ENCODE peak calls at places on chromosomes 11 and 22, in five cellular contexts. M is HepG2, I is HCT116, W is SK-N-SH, K is K562. V is an unnamed sample.
A peak's percentile ranks its signal among the peaks of the same experiment; 100 is the strongest.

GRCh38 chr11:112321521-112322172 is 61.0 kb upstream of the PLET1 start:
- DNase-seq in K (no peak), I (peak; percentile 57), W (no peak), M (peak; percentile 23), V (peak; percentile 47)

GRCh38 chr11:88480217-88480616 is 142.7 kb upstream of the CTSC start:
- DNase-seq in K (no peak), M (no peak), I (no peak), W (no peak), V (no peak)

GRCh38 chr22:17159504-17159951 is 451 bp upstream of the HDHD5 start:
- DNase-seq in I (peak; percentile 54), W (no peak), K (no peak), M (no peak), V (no peak)

GRCh38 chr22:19204640-19205039 is 26.1 kb upstream of the SLC25A1 start:
- DNase-seq in M (no peak), W (no peak), I (no peak), K (no peak), V (no peak)

GRCh38 chr22:24698266-24698926 is 76.1 kb downstream of the PIWIL3 start:
- DNase-seq in I (no peak), K (no peak), M (no peak), W (no peak), V (no peak)

GRCh38 chr11:61699737-61700160 is 19.6 kb downstream of the DAGLA start:
- DNase-seq in I (no peak), W (no peak), M (no peak), K (no peak), V (no peak)

GRCh38 chr22:47647181-47647580 is 884.7 kb downstream of the TBC1D22A start:
- DNase-seq in W (no peak), M (no peak), I (no peak), K (no peak), V (no peak)

GRCh38 chr11:35138949-35139881 is at the start of gene CD44:
- DNase-seq in I (peak; percentile 73), M (no peak), K (peak; percentile 29), W (peak; percentile 74), V (no peak)

GRCh38 chr11:45802531-45803317 is 2.2 kb upstream of the SLC35C1 start:
- DNase-seq in W (no peak), M (no peak), K (no peak), I (no peak), V (no peak)

GRCh38 chr11:68040121-68040956 is 1.5 kb downstream of the TCIRG1 start:
- DNase-seq in K (peak; percentile 51), W (peak; percentile 86), I (no peak), M (peak; percentile 79), V (peak; percentile 21)

GRCh38 chr11:27456140-27456801 is 16.3 kb downstream of the LGR4 start:
- DNase-seq in W (no peak), I (no peak), M (peak; percentile 55), K (no peak), V (no peak)

GRCh38 chr11:119101367-119101758 is 290 bp downstream of the DPAGT1 start:
- DNase-seq in W (peak; percentile 47), I (no peak), M (peak; percentile 38), K (peak; percentile 55), V (no peak)

GRCh38 chr11:76612226-76612625 is 58.3 kb downstream of the LRRC32 start:
- DNase-seq in I (no peak), K (no peak), M (no peak), W (no peak), V (no peak)

GRCh38 chr11:21604564-21604963 is 588.3 kb upstream of the ANO5 start:
- DNase-seq in W (no peak), K (no peak), I (no peak), M (no peak), V (no peak)

GRCh38 chr22:17121235-17122195 is at the start of gene TMEM121B:
- DNase-seq in W (peak; percentile 95), K (peak; percentile 76), I (no peak), M (no peak), V (no peak)

GRCh38 chr11:126927628-126928027 is 72.9 kb downstream of the KIRREL3 start:
- DNase-seq in I (no peak), W (no peak), M (no peak), K (no peak), V (no peak)

GRCh38 chr11:839875-840617 is 2.3 kb downstream of the POLR2L start:
- DNase-seq in K (no peak), I (no peak), W (peak; percentile 56), M (no peak), V (no peak)

GRCh38 chr11:67298786-67299185 is 4.5 kb upstream of the SSH3 start:
- DNase-seq in I (no peak), W (no peak), K (no peak), M (no peak), V (no peak)

GRCh38 chr22:20020533-20021195 is at the start of gene TANGO2:
- DNase-seq in K (peak; percentile 100), M (peak; percentile 74), I (peak; percentile 68), W (peak; percentile 99), V (peak; percentile 37)

GRCh38 chr11:6544921-6545850 is 48.1 kb downstream of the DNHD1 start:
- DNase-seq in K (no peak), W (no peak), M (no peak), I (no peak), V (no peak)

GRCh38 chr11:114208371-114208770 is 87.8 kb upstream of the NNMT start:
- DNase-seq in I (no peak), W (no peak), M (no peak), K (no peak), V (no peak)

GRCh38 chr11:134360050-134360835 is 28.5 kb downstream of the GLB1L2 start:
- DNase-seq in I (peak; percentile 54), K (peak; percentile 88), W (peak; percentile 98), M (peak; percentile 65), V (no peak)

GRCh38 chr11:112029460-112029859 is 4.3 kb downstream of the DLAT start:
- DNase-seq in M (no peak), W (no peak), K (no peak), I (no peak), V (no peak)

DNA sequence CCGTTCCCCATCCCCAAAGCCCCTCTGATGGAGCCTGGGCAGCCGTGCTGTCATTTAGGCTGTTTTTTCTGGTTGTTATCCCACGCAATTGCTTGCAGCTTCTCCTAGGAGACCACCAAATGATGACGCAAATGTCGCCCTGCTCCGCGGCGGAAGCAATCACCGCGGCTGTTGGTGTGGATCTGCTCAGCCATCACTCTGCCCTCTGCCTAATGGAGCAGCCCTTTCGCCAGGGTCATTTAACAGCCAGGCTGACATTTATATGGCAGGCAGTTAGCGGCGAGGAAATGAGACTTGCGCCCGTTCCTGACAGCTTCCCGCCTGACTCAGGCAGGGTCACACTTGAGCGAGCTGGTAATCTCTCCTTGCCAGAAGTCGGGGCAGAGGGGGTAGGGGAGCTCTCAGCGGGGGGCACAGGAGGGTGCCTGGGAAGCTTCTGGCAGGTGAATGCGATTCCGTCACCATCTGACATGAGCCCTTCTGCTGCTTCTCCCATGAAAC is 97.9 kb upstream of the RTL6 start:
- DNase-seq in K (no peak), M (no peak), W (peak; percentile 44), I (no peak), V (no peak)
- TF ChIP-seq ZBTB33 in K (no peak), M (no peak), W (no peak), I (no peak), V (no peak)

GRCh38 chr22:21941921-21942320 is 10.7 kb downstream of the PPM1F start:
- DNase-seq in M (no peak), I (no peak), K (no peak), W (no peak), V (no peak)

GRCh38 chr22:21942407-21942895 is 10.2 kb downstream of the PPM1F start:
- DNase-seq in I (peak; percentile 44), W (no peak), K (no peak), M (no peak), V (no peak)

GRCh38 chr22:21938906-21939305 is 13.7 kb downstream of the PPM1F start:
- DNase-seq in W (no peak), K (no peak), M (no peak), I (no peak), V (no peak)

GRCh38 chr22:21939392-21940319 is 13.0 kb downstream of the PPM1F start:
- DNase-seq in M (no peak), K (no peak), W (no peak), I (no peak), V (no peak)

DNA sequence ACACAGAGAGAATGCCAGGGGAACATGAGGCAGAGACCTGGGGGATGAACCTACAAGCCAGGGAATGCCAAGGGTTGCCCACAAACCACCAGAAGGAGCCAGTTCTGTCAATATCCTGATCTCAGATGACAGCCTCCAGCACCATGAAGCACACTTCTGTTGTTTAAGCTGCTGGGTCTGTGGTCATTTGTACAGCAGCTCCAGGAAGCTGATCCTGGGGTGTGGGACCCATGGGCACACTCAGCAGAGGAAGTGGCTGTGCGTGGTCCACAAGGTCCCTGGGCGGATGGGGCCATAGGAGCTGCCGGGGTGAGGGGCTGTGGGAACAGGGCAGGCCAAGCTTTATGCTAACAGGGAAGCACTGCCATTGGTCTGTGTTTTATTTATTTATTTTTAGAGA is 12.1 kb downstream of the PPM1F start:
- DNase-seq in K (no peak), M (no peak), W (no peak), I (no peak), V (no peak)
- TF ChIP-seq ZBTB33 in K (no peak), M (no peak), W (no peak), I (no peak), V (no peak)

GRCh38 chr11:74777877-74778276 is 29.2 kb downstream of the RNF169 start:
- DNase-seq in M (no peak), I (no peak), K (no peak), W (no peak), V (no peak)
- TF ChIP-seq ZBTB33 in M (no peak), I (no peak), K (no peak), W (no peak), V (no peak)

GRCh38 chr22:37276771-37277170 is 5.5 kb upstream of the CYTH4 start:
- DNase-seq in I (no peak), K (peak; percentile 49), W (no peak), M (no peak), V (no peak)

GRCh38 chr22:37274380-37274862 is 7.9 kb upstream of the CYTH4 start:
- DNase-seq in W (no peak), M (no peak), K (no peak), I (no peak), V (no peak)

GRCh38 chr22:37275622-37276021 is 6.7 kb upstream of the CYTH4 start:
- DNase-seq in I (no peak), W (no peak), K (no peak), M (no peak), V (no peak)

GRCh38 chr22:37273846-37274225 is 8.5 kb upstream of the CYTH4 start:
- DNase-seq in I (no peak), M (no peak), K (no peak), W (no peak), V (no peak)

GRCh38 chr22:37275134-37275533 is 7.2 kb upstream of the CYTH4 start:
- DNase-seq in M (no peak), W (no peak), I (no peak), K (no peak), V (no peak)
- TF ChIP-seq ZBTB33 in M (no peak), W (no peak), I (no peak), K (no peak), V (no peak)

DNA sequence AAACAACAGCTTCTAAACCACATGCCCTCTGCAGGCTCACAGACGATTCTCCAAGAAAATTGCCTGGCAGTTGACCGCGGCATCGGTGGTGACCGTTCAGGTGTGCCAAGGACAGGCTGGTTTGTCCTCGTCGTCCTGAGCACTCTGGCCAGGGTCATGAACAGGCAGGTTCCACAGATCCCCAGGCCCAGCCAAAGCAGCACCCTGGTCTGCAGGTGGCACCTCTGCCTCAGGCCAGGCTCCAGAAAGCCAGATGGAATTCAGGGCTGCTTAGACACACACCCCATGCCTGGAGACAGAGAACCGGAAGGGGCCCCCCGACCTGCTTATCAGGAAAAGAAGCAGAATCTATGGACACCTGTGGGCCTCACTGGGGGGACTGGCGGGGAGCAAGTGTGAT is 338.7 kb downstream of the BRD1 start:
- DNase-seq in I (no peak), W (no peak), K (no peak), M (no peak), V (no peak)
- TF ChIP-seq ZBTB33 in I (no peak), W (no peak), K (no peak), M (no peak), V (no peak)

V was measured in GM12878.